ENCODE peak calls at places on chromosome 20, in nine cellular contexts. One of them, this sample, is unnamed.

GRCh38 chr20:728022-728944 is 40.0 kb downstream of the SLC52A3 start:
- DNase-seq in cardiac muscle cell: peak
- DNase-seq in ascending aorta: no peak
- DNase-seq in sigmoid colon: no peak
- DNase-seq in K562: peak
- DNase-seq in mammary epithelial cell: no peak
- DNase-seq in bronchial epithelial cell: peak
- DNase-seq in HFF-Myc: no peak
- DNase-seq in GM12865: peak
- DNase-seq in this sample: peak

GRCh38 chr20:34637245-34638185 is 39.4 kb downstream of the PIGU start:
- DNase-seq in ascending aorta: peak
- DNase-seq in HFF-Myc: no peak
- DNase-seq in sigmoid colon: peak
- DNase-seq in bronchial epithelial cell: peak
- DNase-seq in mammary epithelial cell: peak
- DNase-seq in K562: no peak
- DNase-seq in cardiac muscle cell: peak
- DNase-seq in GM12865: no peak
- DNase-seq in this sample: no peak

GRCh38 chr20:22675337-22675736 is 91.0 kb upstream of the FOXA2 start:
- DNase-seq in HFF-Myc: no peak
- DNase-seq in GM12865: no peak
- DNase-seq in K562: no peak
- DNase-seq in ascending aorta: no peak
- DNase-seq in sigmoid colon: no peak
- DNase-seq in mammary epithelial cell: no peak
- DNase-seq in cardiac muscle cell: no peak
- DNase-seq in bronchial epithelial cell: no peak
- DNase-seq in this sample: peak

GRCh38 chr20:40882173-40882572 is 146.4 kb upstream of the TOP1 start:
- DNase-seq in cardiac muscle cell: no peak
- DNase-seq in ascending aorta: no peak
- DNase-seq in GM12865: no peak
- DNase-seq in HFF-Myc: no peak
- DNase-seq in sigmoid colon: no peak
- DNase-seq in K562: no peak
- DNase-seq in bronchial epithelial cell: no peak
- DNase-seq in mammary epithelial cell: no peak
- DNase-seq in this sample: peak

GRCh38 chr20:9996944-9997343 is 37.8 kb upstream of the ANKEF1 start:
- DNase-seq in mammary epithelial cell: peak
- DNase-seq in HFF-Myc: no peak
- DNase-seq in K562: no peak
- DNase-seq in sigmoid colon: no peak
- DNase-seq in cardiac muscle cell: no peak
- DNase-seq in ascending aorta: no peak
- DNase-seq in GM12865: no peak
- DNase-seq in bronchial epithelial cell: peak
- DNase-seq in this sample: no peak

GRCh38 chr20:17645546-17646208 is 36.4 kb downstream of the RRBP1 start:
- DNase-seq in K562: no peak
- DNase-seq in GM12865: no peak
- DNase-seq in ascending aorta: no peak
- DNase-seq in bronchial epithelial cell: no peak
- DNase-seq in sigmoid colon: no peak
- DNase-seq in cardiac muscle cell: no peak
- DNase-seq in mammary epithelial cell: no peak
- DNase-seq in HFF-Myc: no peak
- DNase-seq in this sample: no peak

GRCh38 chr20:13008761-13009681 is at the start of gene SPTLC3:
- DNase-seq in mammary epithelial cell: peak
- DNase-seq in bronchial epithelial cell: peak
- DNase-seq in GM12865: no peak
- DNase-seq in ascending aorta: peak
- DNase-seq in K562: no peak
- DNase-seq in cardiac muscle cell: peak
- DNase-seq in sigmoid colon: peak
- DNase-seq in HFF-Myc: no peak
- DNase-seq in this sample: peak

GRCh38 chr20:46965124-46965455 is 70.4 kb downstream of the EYA2 start:
- DNase-seq in GM12865: no peak
- DNase-seq in K562: no peak
- DNase-seq in cardiac muscle cell: no peak
- DNase-seq in mammary epithelial cell: no peak
- DNase-seq in bronchial epithelial cell: no peak
- DNase-seq in sigmoid colon: no peak
- DNase-seq in HFF-Myc: no peak
- DNase-seq in ascending aorta: no peak
- DNase-seq in this sample: no peak

GRCh38 chr20:62607366-62608217 is 34.7 kb upstream of the SLCO4A1 start:
- DNase-seq in bronchial epithelial cell: no peak
- DNase-seq in GM12865: no peak
- DNase-seq in cardiac muscle cell: no peak
- DNase-seq in ascending aorta: no peak
- DNase-seq in HFF-Myc: no peak
- DNase-seq in mammary epithelial cell: no peak
- DNase-seq in sigmoid colon: no peak
- DNase-seq in K562: no peak
- DNase-seq in this sample: peak

GRCh38 chr20:43803276-43803675 is 76.5 kb upstream of the GTSF1L start:
- DNase-seq in K562: no peak
- DNase-seq in ascending aorta: no peak
- DNase-seq in mammary epithelial cell: no peak
- DNase-seq in bronchial epithelial cell: no peak
- DNase-seq in cardiac muscle cell: no peak
- DNase-seq in HFF-Myc: no peak
- DNase-seq in sigmoid colon: no peak
- DNase-seq in GM12865: no peak
- DNase-seq in this sample: no peak

GRCh38 chr20:53149652-53150205 is 177.6 kb downstream of the TSHZ2 start:
- DNase-seq in cardiac muscle cell: peak
- DNase-seq in HFF-Myc: no peak
- DNase-seq in K562: no peak
- DNase-seq in GM12865: no peak
- DNase-seq in ascending aorta: no peak
- DNase-seq in bronchial epithelial cell: no peak
- DNase-seq in sigmoid colon: no peak
- DNase-seq in mammary epithelial cell: no peak
- DNase-seq in this sample: no peak

GRCh38 chr20:19981091-19981490 is 36.1 kb upstream of the NAA20 start:
- DNase-seq in sigmoid colon: no peak
- DNase-seq in mammary epithelial cell: peak
- DNase-seq in HFF-Myc: no peak
- DNase-seq in cardiac muscle cell: peak
- DNase-seq in bronchial epithelial cell: no peak
- DNase-seq in K562: no peak
- DNase-seq in GM12865: no peak
- DNase-seq in ascending aorta: no peak
- DNase-seq in this sample: peak

DNA sequence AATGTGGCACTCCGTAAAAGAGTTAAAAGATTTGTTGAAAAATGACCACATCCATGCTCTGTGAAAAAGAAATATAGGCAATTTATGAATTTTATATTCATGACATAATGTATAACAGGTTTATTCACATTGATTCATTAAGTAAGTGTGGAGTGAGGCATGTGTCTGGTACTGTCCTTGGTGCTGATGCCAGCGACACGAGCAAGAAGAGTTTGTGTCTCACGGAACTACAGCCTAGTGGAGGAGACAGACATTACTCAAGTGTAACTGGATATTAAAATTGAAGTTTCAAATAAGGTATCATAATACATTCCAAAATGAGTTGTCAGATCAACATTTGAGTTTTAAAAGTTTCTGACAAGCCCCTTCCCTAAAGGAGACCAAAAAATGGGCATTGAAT is 158.2 kb upstream of the PRND start:
- DNase-seq in GM12865: peak
- DNase-seq in cardiac muscle cell: peak
- DNase-seq in mammary epithelial cell: peak
- DNase-seq in bronchial epithelial cell: peak
- DNase-seq in ascending aorta: no peak
- DNase-seq in HFF-Myc: peak
- DNase-seq in sigmoid colon: no peak
- DNase-seq in K562: peak
- DNase-seq in this sample: peak
- TF ChIP-seq CTCF in GM12865: no peak
- TF ChIP-seq CTCF in cardiac muscle cell: peak
- TF ChIP-seq CTCF in mammary epithelial cell: peak
- TF ChIP-seq CTCF in bronchial epithelial cell: peak
- TF ChIP-seq CTCF in ascending aorta: no peak
- TF ChIP-seq CTCF in HFF-Myc: no peak
- TF ChIP-seq CTCF in sigmoid colon: no peak
- TF ChIP-seq CTCF in K562: no peak
- TF ChIP-seq CTCF in this sample: no peak

GRCh38 chr20:25378189-25378883 is 12.3 kb downstream of the ABHD12 start:
- DNase-seq in HFF-Myc: no peak
- DNase-seq in mammary epithelial cell: no peak
- DNase-seq in cardiac muscle cell: no peak
- DNase-seq in ascending aorta: no peak
- DNase-seq in GM12865: no peak
- DNase-seq in bronchial epithelial cell: no peak
- DNase-seq in sigmoid colon: no peak
- DNase-seq in K562: no peak
- DNase-seq in this sample: no peak

GRCh38 chr20:25376886-25377285 is 13.7 kb downstream of the ABHD12 start:
- DNase-seq in HFF-Myc: no peak
- DNase-seq in sigmoid colon: no peak
- DNase-seq in bronchial epithelial cell: no peak
- DNase-seq in K562: no peak
- DNase-seq in GM12865: no peak
- DNase-seq in mammary epithelial cell: no peak
- DNase-seq in ascending aorta: no peak
- DNase-seq in cardiac muscle cell: no peak
- DNase-seq in this sample: no peak

GRCh38 chr20:25378884-25379733 is 11.5 kb downstream of the ABHD12 start:
- DNase-seq in HFF-Myc: no peak
- DNase-seq in sigmoid colon: no peak
- DNase-seq in GM12865: no peak
- DNase-seq in K562: no peak
- DNase-seq in cardiac muscle cell: peak
- DNase-seq in ascending aorta: no peak
- DNase-seq in mammary epithelial cell: no peak
- DNase-seq in bronchial epithelial cell: no peak
- DNase-seq in this sample: no peak

GRCh38 chr20:25374842-25375241 is 15.8 kb downstream of the ABHD12 start:
- DNase-seq in HFF-Myc: no peak
- DNase-seq in sigmoid colon: no peak
- DNase-seq in bronchial epithelial cell: no peak
- DNase-seq in ascending aorta: no peak
- DNase-seq in K562: no peak
- DNase-seq in cardiac muscle cell: no peak
- DNase-seq in mammary epithelial cell: no peak
- DNase-seq in GM12865: no peak
- DNase-seq in this sample: no peak

DNA sequence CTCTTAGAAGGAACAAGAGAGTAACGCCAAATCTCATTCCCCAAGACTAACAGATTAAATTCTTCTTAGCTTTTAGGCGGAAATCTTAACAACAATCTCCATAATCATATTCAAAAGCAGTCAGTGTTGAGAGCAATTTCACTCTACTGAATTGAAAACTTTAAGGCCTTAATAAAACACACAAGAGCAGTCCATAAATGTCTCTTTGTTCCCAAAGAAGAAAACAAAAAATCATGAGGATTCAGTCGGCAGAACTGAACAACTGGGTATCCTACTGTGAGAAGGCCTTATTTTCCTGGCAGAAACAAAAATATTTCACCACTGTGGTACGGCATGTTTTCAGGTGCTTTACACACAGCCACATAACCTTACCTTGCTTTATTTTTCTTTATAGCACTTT is 14.4 kb downstream of the ABHD12 start:
- DNase-seq in mammary epithelial cell: no peak
- DNase-seq in K562: no peak
- DNase-seq in ascending aorta: no peak
- DNase-seq in GM12865: no peak
- DNase-seq in HFF-Myc: no peak
- DNase-seq in cardiac muscle cell: no peak
- DNase-seq in bronchial epithelial cell: no peak
- DNase-seq in sigmoid colon: no peak
- DNase-seq in this sample: no peak
- H3K4me3 ChIP-seq in mammary epithelial cell: no peak
- H3K4me3 ChIP-seq in K562: no peak
- H3K4me3 ChIP-seq in ascending aorta: no peak
- H3K4me3 ChIP-seq in GM12865: no peak
- H3K4me3 ChIP-seq in HFF-Myc: no peak
- H3K4me3 ChIP-seq in cardiac muscle cell: no peak
- H3K4me3 ChIP-seq in bronchial epithelial cell: no peak
- H3K4me3 ChIP-seq in sigmoid colon: no peak
- H3K4me3 ChIP-seq in this sample: no peak

GRCh38 chr20:39429716-39430115 is 467.6 kb downstream of the DHX35 start:
- DNase-seq in mammary epithelial cell: no peak
- DNase-seq in HFF-Myc: no peak
- DNase-seq in cardiac muscle cell: no peak
- DNase-seq in K562: no peak
- DNase-seq in bronchial epithelial cell: peak
- DNase-seq in sigmoid colon: no peak
- DNase-seq in GM12865: no peak
- DNase-seq in ascending aorta: no peak
- DNase-seq in this sample: no peak
- TF ChIP-seq CTCF in mammary epithelial cell: no peak
- TF ChIP-seq CTCF in HFF-Myc: no peak
- TF ChIP-seq CTCF in cardiac muscle cell: no peak
- TF ChIP-seq CTCF in K562: no peak
- TF ChIP-seq CTCF in bronchial epithelial cell: peak
- TF ChIP-seq CTCF in sigmoid colon: no peak
- TF ChIP-seq CTCF in GM12865: peak
- TF ChIP-seq CTCF in ascending aorta: no peak
- TF ChIP-seq CTCF in this sample: peak

GRCh38 chr20:37727247-37727956 is 33.6 kb downstream of the CTNNBL1 start:
- DNase-seq in cardiac muscle cell: peak
- DNase-seq in mammary epithelial cell: no peak
- DNase-seq in ascending aorta: no peak
- DNase-seq in K562: no peak
- DNase-seq in GM12865: no peak
- DNase-seq in HFF-Myc: no peak
- DNase-seq in bronchial epithelial cell: no peak
- DNase-seq in sigmoid colon: no peak
- DNase-seq in this sample: peak

GRCh38 chr20:37727957-37728634 is 34.3 kb downstream of the CTNNBL1 start:
- DNase-seq in ascending aorta: no peak
- DNase-seq in mammary epithelial cell: no peak
- DNase-seq in HFF-Myc: no peak
- DNase-seq in sigmoid colon: no peak
- DNase-seq in bronchial epithelial cell: no peak
- DNase-seq in GM12865: no peak
- DNase-seq in K562: no peak
- DNase-seq in cardiac muscle cell: no peak
- DNase-seq in this sample: no peak

GRCh38 chr20:37728635-37728983 is 34.8 kb downstream of the CTNNBL1 start:
- DNase-seq in cardiac muscle cell: no peak
- DNase-seq in ascending aorta: no peak
- DNase-seq in sigmoid colon: no peak
- DNase-seq in K562: peak
- DNase-seq in GM12865: no peak
- DNase-seq in mammary epithelial cell: no peak
- DNase-seq in bronchial epithelial cell: no peak
- DNase-seq in HFF-Myc: no peak
- DNase-seq in this sample: no peak

GRCh38 chr20:37729452-37729851 is 35.6 kb downstream of the CTNNBL1 start:
- DNase-seq in K562: no peak
- DNase-seq in GM12865: no peak
- DNase-seq in sigmoid colon: no peak
- DNase-seq in cardiac muscle cell: no peak
- DNase-seq in mammary epithelial cell: no peak
- DNase-seq in bronchial epithelial cell: no peak
- DNase-seq in ascending aorta: no peak
- DNase-seq in HFF-Myc: no peak
- DNase-seq in this sample: no peak

GRCh38 chr20:37729909-37730308 is 36.1 kb downstream of the CTNNBL1 start:
- DNase-seq in cardiac muscle cell: no peak
- DNase-seq in HFF-Myc: no peak
- DNase-seq in GM12865: no peak
- DNase-seq in K562: no peak
- DNase-seq in mammary epithelial cell: peak
- DNase-seq in ascending aorta: no peak
- DNase-seq in sigmoid colon: no peak
- DNase-seq in bronchial epithelial cell: peak
- DNase-seq in this sample: no peak
- H3K4me3 ChIP-seq in cardiac muscle cell: no peak
- H3K4me3 ChIP-seq in HFF-Myc: no peak
- H3K4me3 ChIP-seq in GM12865: no peak
- H3K4me3 ChIP-seq in K562: no peak
- H3K4me3 ChIP-seq in mammary epithelial cell: no peak
- H3K4me3 ChIP-seq in ascending aorta: no peak
- H3K4me3 ChIP-seq in sigmoid colon: no peak
- H3K4me3 ChIP-seq in bronchial epithelial cell: no peak
- H3K4me3 ChIP-seq in this sample: no peak

This sample was measured in NB4.